ENCODE peak calls at places on chromosomes 2 and 18, in six cellular contexts. O, H, S, A, N and K are unnamed samples.

GRCh38 chr18:11520536-11520935 is 88.9 kb upstream of the SLC35G4 start:
- DNase-seq in O (no peak), H (no peak), S (no peak), A (no peak), N (no peak), K (no peak)

GRCh38 chr2:218378053-218378452 is 4.0 kb upstream of the SLC11A1 start:
- DNase-seq in O (no peak), H (no peak), S (no peak), A (no peak), N (no peak), K (no peak)

GRCh38 chr2:216717491-216717901 is 22.1 kb upstream of the IGFBP5 start:
- DNase-seq in O (no peak), H (no peak), S (no peak), A (no peak), N (no peak), K (no peak)

GRCh38 chr2:75157435-75157834 is 41.9 kb downstream of the TACR1 start:
- DNase-seq in O (peak), H (no peak), S (no peak), A (no peak), N (no peak), K (no peak)

GRCh38 chr2:165718811-165719210 is 75.2 kb downstream of the GALNT3 start:
- DNase-seq in O (no peak), H (no peak), S (no peak), A (no peak), N (no peak), K (no peak)

GRCh38 chr2:241132549-241133435 is 16.5 kb downstream of the PASK start:
- DNase-seq in O (no peak), H (no peak), S (no peak), A (no peak), N (no peak), K (no peak)

GRCh38 chr2:221914334-221914733 is 342.2 kb upstream of the EPHA4 start:
- DNase-seq in O (no peak), H (no peak), S (no peak), A (no peak), N (no peak), K (no peak)

GRCh38 chr18:73099759-73100158 is 232.0 kb upstream of the NETO1 start:
- DNase-seq in O (no peak), H (no peak), S (no peak), A (no peak), N (no peak), K (no peak)

GRCh38 chr2:187775651-187776050 is 221.4 kb upstream of the TFPI start:
- DNase-seq in O (no peak), H (no peak), S (no peak), A (no peak), N (no peak), K (no peak)

GRCh38 chr18:44882163-44882881 is 201.6 kb downstream of the SETBP1 start:
- DNase-seq in O (no peak), H (no peak), S (no peak), A (no peak), N (no peak), K (no peak)

GRCh38 chr2:42978887-42979415 is 186.6 kb upstream of the HAAO start:
- DNase-seq in O (no peak), H (no peak), S (no peak), A (no peak), N (no peak), K (no peak)

GRCh38 chr18:62717059-62717849 is 1.9 kb downstream of the PHLPP1 start:
- DNase-seq in O (peak), H (peak), S (peak), A (no peak), N (no peak), K (peak)

GRCh38 chr2:36541891-36542595 is 55.9 kb downstream of the FEZ2 start:
- DNase-seq in O (no peak), H (no peak), S (no peak), A (no peak), N (no peak), K (no peak)

GRCh38 chr2:200411831-200412230 is 98.0 kb downstream of the KCTD18 start:
- DNase-seq in O (peak), H (no peak), S (no peak), A (no peak), N (no peak), K (no peak)

GRCh38 chr2:100252811-100253698 is 69.2 kb downstream of the LONRF2 start:
- DNase-seq in O (no peak), H (no peak), S (no peak), A (no peak), N (no peak), K (no peak)

GRCh38 chr2:212327171-212327809 is 211.3 kb downstream of the ERBB4 start:
- DNase-seq in O (no peak), H (no peak), S (no peak), A (no peak), N (no peak), K (no peak)

GRCh38 chr2:12303181-12304030 is 413.3 kb upstream of the TRIB2 start:
- DNase-seq in O (peak), H (no peak), S (no peak), A (no peak), N (no peak), K (no peak)

GRCh38 chr2:187468262-187468661 is 20.2 kb upstream of the CALCRL start:
- DNase-seq in O (no peak), H (no peak), S (no peak), A (no peak), N (no peak), K (no peak)

GRCh38 chr18:57913686-57914085 is 110.6 kb upstream of the ATP8B1 start:
- DNase-seq in O (no peak), H (no peak), S (no peak), A (no peak), N (no peak), K (no peak)

GRCh38 chr18:63320690-63321265 is 1.2 kb upstream of the BCL2 start:
- DNase-seq in O (no peak), H (peak), S (peak), A (no peak), N (peak), K (peak)

GRCh38 chr2:5673148-5673860 is 18.9 kb upstream of the SOX11 start:
- DNase-seq in O (peak), H (no peak), S (no peak), A (no peak), N (no peak), K (no peak)

GRCh38 chr2:53708988-53709387 is 58.6 kb upstream of the CHAC2 start:
- DNase-seq in O (no peak), H (no peak), S (no peak), A (no peak), N (no peak), K (no peak)

GRCh38 chr18:389658-390357 is 110.7 kb downstream of the COLEC12 start:
- DNase-seq in O (no peak), H (no peak), S (peak), A (no peak), N (no peak), K (no peak)

GRCh38 chr2:1010373-1011017 is 59.8 kb downstream of the SNTG2 start:
- DNase-seq in O (peak), H (no peak), S (no peak), A (no peak), N (no peak), K (no peak)

GRCh38 chr2:11744631-11745394 is 1.6 kb upstream of the LPIN1 start:
- DNase-seq in O (peak), H (no peak), S (no peak), A (no peak), N (no peak), K (no peak)

GRCh38 chr2:205680903-205681302 is 1.4 kb upstream of the NRP2 start:
- DNase-seq in O (peak), H (no peak), S (no peak), A (no peak), N (no peak), K (no peak)